ENCODE peak calls at places on chromosomes 2 and 18, in five cellular contexts. S is fibroblast of mammary gland, Z is heart right ventricle, R is IMR-90, H is H9. E is an unnamed sample.

GRCh38 chr2:98936133-98936916 is at the start of gene CRACDL:
- DNase-seq in H (no peak), R (no peak), S (no peak), Z (no peak), E (no peak)

GRCh38 chr2:178109813-178110212 is 2.4 kb upstream of the RBM45 start:
- DNase-seq in Z (no peak), H (no peak), R (peak; percentile 48), S (peak; percentile 58), E (no peak)

GRCh38 chr2:10188211-10188610 is 65.7 kb downstream of the RRM2 start:
- DNase-seq in S (peak; percentile 38), H (no peak), Z (no peak), R (peak; percentile 44), E (peak; percentile 51)

GRCh38 chr2:104582471-104582870 is 271.4 kb upstream of the POU3F3 start:
- DNase-seq in R (no peak), Z (no peak), S (no peak), H (no peak), E (no peak)

GRCh38 chr18:12106516-12106915 is 12.9 kb downstream of the ANKRD62 start:
- DNase-seq in S (no peak), H (no peak), R (no peak), Z (no peak), E (no peak)

GRCh38 chr2:3110555-3110954 is 267.1 kb downstream of the EIPR1 start:
- DNase-seq in S (no peak), Z (no peak), R (no peak), H (no peak), E (no peak)

GRCh38 chr18:42094875-42095274 is 139.8 kb downstream of the PIK3C3 start:
- DNase-seq in H (no peak), S (no peak), Z (no peak), R (no peak), E (no peak)

GRCh38 chr2:165401285-165401852 is 68.1 kb upstream of the CSRNP3 start:
- DNase-seq in S (peak; percentile 84), H (no peak), Z (peak; percentile 34), R (peak; percentile 79), E (no peak)

GRCh38 chr2:179769323-179769722 is 92.1 kb downstream of the ZNF385B start:
- DNase-seq in S (no peak), Z (no peak), H (no peak), R (no peak), E (no peak)

GRCh38 chr18:75221397-75221796 is 10.8 kb downstream of the TSHZ1 start:
- DNase-seq in R (peak; percentile 6), Z (no peak), H (no peak), S (no peak), E (no peak)

GRCh38 chr18:65753520-65753919 is 2.7 kb downstream of the CDH7 start:
- DNase-seq in Z (no peak), H (peak; percentile 65), R (no peak), S (no peak), E (no peak)

GRCh38 chr2:120743657-120744056 is 8.0 kb downstream of the GLI2 start:
- DNase-seq in S (no peak), R (no peak), H (peak; percentile 25), Z (no peak), E (no peak)

GRCh38 chr2:57906152-57906732 is 140.4 kb upstream of the VRK2 start:
- DNase-seq in S (peak; percentile 76), H (no peak), Z (no peak), R (peak; percentile 69), E (no peak)

GRCh38 chr18:70376914-70377258 is 88.0 kb downstream of the SOCS6 start:
- DNase-seq in H (no peak), Z (no peak), S (no peak), R (no peak), E (no peak)

GRCh38 chr2:37838541-37839167 is 86.4 kb upstream of the RMDN2 start:
- DNase-seq in H (no peak), R (no peak), Z (no peak), S (no peak), E (no peak)

GRCh38 chr2:176167398-176167797 is 10.3 kb downstream of the HOXD3 start:
- DNase-seq in S (peak; percentile 58), R (no peak), H (no peak), Z (no peak), E (no peak)

GRCh38 chr2:158761626-158762025 is 33.5 kb upstream of the DAPL1 start:
- DNase-seq in H (no peak), S (peak; percentile 84), R (peak; percentile 27), Z (no peak), E (no peak)

GRCh38 chr2:43538034-43538670 is 57.7 kb downstream of the THADA start:
- DNase-seq in Z (no peak), S (peak; percentile 30), R (no peak), H (no peak), E (no peak)
- TF ChIP-seq CTCF in Z (no peak), S (no peak), R (no peak), H (no peak), E (no peak)

DNA sequence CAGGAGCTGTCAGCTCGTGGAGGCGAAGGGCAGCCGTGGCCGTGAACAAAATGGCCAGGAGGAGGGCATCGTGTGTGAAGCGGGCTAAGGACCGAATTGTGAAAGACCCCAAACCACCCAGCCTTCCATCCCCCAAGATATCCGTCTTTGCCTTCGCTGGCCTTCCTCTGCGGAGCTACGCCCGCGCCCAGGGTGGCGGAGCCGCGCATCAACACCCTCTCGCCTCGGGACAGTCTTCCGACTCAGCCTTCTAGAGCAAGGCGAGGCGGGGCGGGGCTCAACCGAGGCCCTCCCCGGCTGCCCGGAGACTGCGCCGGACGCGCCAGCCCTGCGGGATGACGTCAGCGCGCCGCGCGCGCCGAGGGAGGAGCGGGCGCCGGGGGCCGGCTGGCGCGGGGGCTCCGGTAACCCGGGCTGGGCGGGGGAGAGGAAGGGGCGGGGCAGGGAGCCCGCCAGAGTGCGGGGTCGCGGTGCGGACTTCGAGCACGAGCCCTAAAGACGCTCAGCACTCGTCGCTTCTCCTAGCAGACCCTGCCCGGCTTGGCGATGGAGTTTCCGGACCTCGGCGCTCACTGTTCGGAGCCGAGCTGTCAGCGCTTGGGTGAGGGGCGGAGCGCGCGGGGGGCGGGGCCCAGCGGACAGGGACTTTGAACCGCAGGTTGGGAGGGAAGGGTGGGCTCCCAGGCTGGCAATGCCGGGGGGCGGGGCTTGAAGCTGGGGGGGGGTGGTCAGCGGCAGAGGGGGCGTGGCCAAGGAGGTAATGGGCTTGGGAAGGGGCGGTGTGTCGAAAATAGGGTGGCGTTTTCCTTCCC is at the start of gene ZFAND2B:
- DNase-seq in H (peak; percentile 95), R (peak; percentile 88), Z (peak; percentile 94), S (peak; percentile 87), E (peak; percentile 97)
- TF ChIP-seq CTCF in H (no peak), R (no peak), Z (no peak), S (no peak), E (peak; percentile 30)

GRCh38 chr2:210663574-210663973 is 107.2 kb downstream of the CPS1 start:
- DNase-seq in R (peak; percentile 2), H (no peak), Z (peak; percentile 5), S (peak; percentile 42), E (no peak)
- TF ChIP-seq CTCF in R (peak; percentile 7), H (peak; percentile 73), Z (peak; percentile 36), S (peak; percentile 29), E (no peak)

GRCh38 chr2:34738691-34739090 is 1139.6 kb upstream of the FAM98A start:
- DNase-seq in H (peak; percentile 67), S (no peak), Z (no peak), R (no peak), E (no peak)
- TF ChIP-seq CTCF in H (peak; percentile 80), S (no peak), Z (no peak), R (no peak), E (no peak)

GRCh38 chr18:62938006-62938405 is 222.7 kb downstream of the PHLPP1 start:
- DNase-seq in R (peak; percentile 73), S (peak; percentile 52), Z (no peak), H (no peak), E (no peak)
- TF ChIP-seq CTCF in R (no peak), S (no peak), Z (no peak), H (no peak), E (no peak)

GRCh38 chr2:85872536-85873161 is 16.1 kb downstream of the ST3GAL5 start:
- DNase-seq in Z (peak; percentile 22), S (no peak), R (no peak), H (peak; percentile 77), E (no peak)

GRCh38 chr2:85875613-85876012 is 13.2 kb downstream of the ST3GAL5 start:
- DNase-seq in H (no peak), Z (no peak), S (no peak), R (no peak), E (no peak)

GRCh38 chr2:85871494-85872164 is 17.2 kb downstream of the ST3GAL5 start:
- DNase-seq in S (no peak), H (no peak), Z (no peak), R (no peak), E (no peak)

GRCh38 chr2:85868837-85869236 is 20.0 kb downstream of the ST3GAL5 start:
- DNase-seq in S (no peak), Z (no peak), R (no peak), H (no peak), E (no peak)

DNA sequence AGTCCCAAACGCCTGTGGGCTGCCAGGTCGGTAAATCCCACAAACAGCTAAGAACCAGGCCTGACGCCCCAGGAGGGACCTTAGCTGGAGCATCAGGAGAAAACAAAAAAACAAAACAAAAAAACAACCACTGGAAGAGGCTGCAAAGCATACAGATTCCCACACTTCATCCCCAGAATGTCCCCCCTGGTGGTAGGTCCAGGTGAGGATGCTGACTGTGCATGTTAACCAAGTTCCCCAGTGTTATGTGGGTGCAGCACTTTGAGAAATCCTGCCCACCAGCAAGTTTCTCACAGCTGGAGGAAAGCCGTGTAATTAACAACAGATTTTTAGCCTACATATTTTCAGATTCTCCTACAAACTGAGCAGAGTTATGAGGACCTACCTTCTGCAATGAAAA is 15.1 kb downstream of the ST3GAL5 start:
- DNase-seq in Z (no peak), H (no peak), R (no peak), S (no peak), E (no peak)
- TF ChIP-seq CTCF in Z (peak; percentile 14), H (peak; percentile 53), R (no peak), S (peak; percentile 30), E (no peak)

DNA sequence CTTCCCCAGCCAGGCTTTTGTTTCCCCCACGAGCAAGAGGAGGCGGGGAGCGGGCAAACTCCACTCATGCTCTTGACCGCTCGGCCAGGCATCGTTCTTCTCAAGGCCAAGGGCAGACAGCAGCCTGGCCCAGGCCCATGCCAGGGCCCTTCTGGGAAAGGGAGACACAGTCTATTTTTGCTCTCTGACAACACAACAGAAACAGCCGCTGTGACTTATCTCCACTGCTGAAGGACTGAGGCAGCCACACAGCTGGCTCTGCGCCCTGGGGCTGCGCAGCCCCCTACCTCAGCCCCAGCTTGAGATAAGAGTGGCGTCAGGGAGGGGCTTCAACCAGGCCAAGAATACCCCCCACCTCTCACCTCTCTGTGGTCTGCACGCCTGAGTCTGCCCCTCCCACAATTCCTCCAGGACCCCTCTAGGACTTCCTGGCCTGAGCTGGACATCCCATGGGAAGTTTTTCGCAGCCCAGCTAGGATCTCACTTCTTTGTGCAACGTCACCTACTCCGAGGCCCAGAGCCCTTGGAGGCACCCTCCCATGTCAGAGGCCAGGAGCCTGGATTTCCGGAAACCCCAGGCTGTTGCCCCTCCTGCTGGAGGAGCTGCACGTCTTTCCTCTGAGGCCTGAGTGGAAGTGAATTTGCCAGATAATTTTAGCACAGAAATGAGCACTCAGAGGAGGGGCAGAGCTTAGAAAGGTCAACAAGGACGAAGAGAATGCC is 118.9 kb upstream of the OTOS start:
- DNase-seq in R (no peak), Z (peak; percentile 83), S (no peak), H (no peak), E (no peak)
- TF ChIP-seq CTCF in R (no peak), Z (peak; percentile 8), S (no peak), H (no peak), E (no peak)

GRCh38 chr2:180847073-180847472 is 133.3 kb upstream of the UBE2E3 start:
- DNase-seq in R (no peak), S (no peak), Z (no peak), H (no peak), E (no peak)
- TF ChIP-seq CTCF in R (no peak), S (peak; percentile 18), Z (no peak), H (no peak), E (no peak)

GRCh38 chr18:27627927-27628326 is 442.8 kb upstream of the CHST9 start:
- DNase-seq in Z (no peak), R (no peak), S (no peak), H (peak; percentile 41), E (no peak)
- TF ChIP-seq CTCF in Z (no peak), R (no peak), S (no peak), H (peak; percentile 43), E (no peak)

E was measured in stomach.